ENCODE peak calls at places on chromosomes 7 and 10, in seven cellular contexts. U is AML-193; J is Kasumi-1; T is stimulated activated CD4-positive, alpha-beta T cell treated with anti-CD3 and anti-CD28 coated beads, TNF-alpha, amount 100 ng/mL, for 4 hours; F is heart left ventricle; S is astrocyte of the spinal cord; Y is HS-27A. E is an unnamed sample.

GRCh38 chr10:30553625-30554442 is 75.7 kb downstream of the LYZL2 start:
- DNase-seq in U (no peak), J (no peak), T (no peak), F (peak), S (peak), Y (no peak), E (no peak)

GRCh38 chr10:11164806-11165590 is 147.3 kb downstream of the CELF2 start:
- DNase-seq in U (peak), J (peak), T (no peak), F (peak), S (peak), Y (no peak), E (peak)

GRCh38 chr7:139651308-139651707 is 126.5 kb downstream of the HIPK2 start:
- DNase-seq in U (no peak), J (no peak), T (no peak), F (peak), S (no peak), Y (no peak), E (no peak)

GRCh38 chr7:26857534-26858228 is 6.7 kb downstream of the SKAP2 start:
- DNase-seq in U (no peak), J (no peak), T (no peak), F (no peak), S (peak), Y (no peak), E (peak)

GRCh38 chr10:20598590-20598989 is 298.5 kb downstream of the NEBL start:
- DNase-seq in U (no peak), J (peak), T (no peak), F (peak), S (peak), Y (no peak), E (no peak)

GRCh38 chr10:119608316-119609155 is 11.8 kb upstream of the TIAL1 start:
- DNase-seq in U (no peak), J (peak), T (no peak), F (peak), S (peak), Y (no peak), E (no peak)

GRCh38 chr7:138257459-138258193 is 181.4 kb downstream of the AKR1D1 start:
- DNase-seq in U (no peak), J (peak), T (no peak), F (no peak), S (no peak), Y (no peak), E (peak)

GRCh38 chr7:116434820-116435341 is 64.7 kb upstream of the CAV2 start:
- DNase-seq in U (no peak), J (no peak), T (no peak), F (no peak), S (peak), Y (peak), E (no peak)

GRCh38 chr10:111698711-111699110 is 484.9 kb downstream of the GPAM start:
- DNase-seq in U (no peak), J (no peak), T (no peak), F (no peak), S (no peak), Y (no peak), E (no peak)

GRCh38 chr10:68095176-68095575 is 14.1 kb upstream of the MYPN start:
- DNase-seq in U (no peak), J (no peak), T (no peak), F (no peak), S (peak), Y (no peak), E (no peak)

GRCh38 chr7:139603896-139604295 is 80.4 kb downstream of the CLEC2L start:
- DNase-seq in U (no peak), J (no peak), T (no peak), F (no peak), S (no peak), Y (no peak), E (no peak)

GRCh38 chr10:114629824-114630430 is 28.1 kb downstream of the ABLIM1 start:
- DNase-seq in U (no peak), J (no peak), T (no peak), F (no peak), S (no peak), Y (no peak), E (no peak)

GRCh38 chr7:21543528-21544302 is 876 bp downstream of the DNAH11 start:
- DNase-seq in U (no peak), J (no peak), T (no peak), F (no peak), S (peak), Y (no peak), E (no peak)

GRCh38 chr7:388461-388960 is 98.5 kb downstream of the FOXL3 start:
- DNase-seq in U (no peak), J (no peak), T (no peak), F (peak), S (no peak), Y (no peak), E (no peak)

GRCh38 chr10:62818426-62819011 is 2.4 kb upstream of the EGR2 start:
- DNase-seq in U (no peak), J (no peak), T (peak), F (peak), S (no peak), Y (no peak), E (no peak)

GRCh38 chr7:149220534-149220933 is 18.9 kb upstream of the ZNF212 start:
- DNase-seq in U (no peak), J (no peak), T (no peak), F (no peak), S (no peak), Y (no peak), E (no peak)

GRCh38 chr10:14186245-14186644 is 144.5 kb downstream of the FRMD4A start:
- DNase-seq in U (peak), J (peak), T (no peak), F (no peak), S (peak), Y (no peak), E (no peak)

GRCh38 chr7:128837521-128837921 is 7.3 kb downstream of the FLNC start:
- DNase-seq in U (no peak), J (no peak), T (no peak), F (no peak), S (no peak), Y (no peak), E (no peak)

GRCh38 chr10:51706225-51706624 is 6.8 kb upstream of the CSTF2T start:
- DNase-seq in U (no peak), J (no peak), T (no peak), F (peak), S (peak), Y (no peak), E (no peak)

GRCh38 chr7:25624001-25624400 is 395.7 kb upstream of the NPVF start:
- DNase-seq in U (no peak), J (no peak), T (no peak), F (no peak), S (no peak), Y (no peak), E (no peak)

GRCh38 chr10:131576341-131577177 is 265.0 kb upstream of the TCERG1L start:
- DNase-seq in U (no peak), J (no peak), T (no peak), F (no peak), S (no peak), Y (no peak), E (no peak)

GRCh38 chr7:2699289-2699620 is 11.3 kb downstream of the AMZ1 start:
- DNase-seq in U (no peak), J (no peak), T (no peak), F (no peak), S (no peak), Y (no peak), E (no peak)

GRCh38 chr7:132575336-132575986 is 809 bp downstream of the PLXNA4 start:
- DNase-seq in U (no peak), J (peak), T (no peak), F (peak), S (peak), Y (no peak), E (no peak)

GRCh38 chr7:66725843-66726242 is 14.7 kb upstream of the RABGEF1 start:
- DNase-seq in U (no peak), J (no peak), T (no peak), F (no peak), S (no peak), Y (no peak), E (no peak)

E was measured in GF-D8.